ENCODE peak calls at places on chromosomes 12 and 14, in four cellular contexts. B, D, W and A are unnamed samples.
A peak's percentile ranks its signal among the peaks of the same experiment; 100 is the strongest.

GRCh38 chr14:52068741-52069616 is at the start of gene NID2:
- DNase-seq in D (no peak), B (peak; percentile 20), W (peak; percentile 33), A (peak; percentile 95)

GRCh38 chr14:101033446-101034165 is 130.1 kb upstream of the RTL1 start:
- DNase-seq in B (no peak), D (no peak), W (no peak), A (no peak)

GRCh38 chr14:79496701-79497100 is 714.6 kb downstream of the DIO2 start:
- DNase-seq in B (no peak), D (no peak), W (no peak), A (no peak)

GRCh38 chr14:61048640-61049039 is 67.6 kb downstream of the SLC38A6 start:
- DNase-seq in D (no peak), W (no peak), B (no peak), A (no peak)

GRCh38 chr12:113470871-113471618 is 626 bp downstream of the LHX5 start:
- DNase-seq in B (no peak), D (no peak), W (no peak), A (peak; percentile 71)

GRCh38 chr12:40226652-40227051 is 1.9 kb downstream of the LRRK2 start:
- DNase-seq in W (no peak), D (no peak), B (no peak), A (no peak)

GRCh38 chr14:102817942-102818940 is 41.0 kb downstream of the TRAF3 start:
- DNase-seq in D (no peak), W (no peak), B (no peak), A (no peak)

GRCh38 chr14:21825147-21825743 is 151.6 kb upstream of the OR4E1 start:
- DNase-seq in D (no peak), W (peak; percentile 51), B (peak; percentile 68), A (peak; percentile 91)

GRCh38 chr12:50545783-50546182 is 41.0 kb downstream of the DIP2B start:
- DNase-seq in W (no peak), B (no peak), D (no peak), A (no peak)

GRCh38 chr14:98077176-98077575 is 1194.8 kb downstream of the BCL11B start:
- DNase-seq in D (no peak), B (no peak), W (no peak), A (no peak)

GRCh38 chr12:110137786-110138185 is 13.6 kb downstream of the IFT81 start:
- DNase-seq in B (no peak), D (no peak), W (no peak), A (no peak)

GRCh38 chr14:61153914-61154545 is 127.1 kb downstream of the TMEM30B start:
- DNase-seq in W (no peak), B (no peak), D (no peak), A (no peak)

GRCh38 chr14:103803661-103804060 is 43.7 kb downstream of the PPP1R13B start:
- DNase-seq in B (no peak), D (no peak), W (no peak), A (no peak)

GRCh38 chr12:107287436-107288413 is 194.4 kb upstream of the CRY1 start:
- DNase-seq in D (no peak), W (no peak), B (no peak), A (no peak)

GRCh38 chr12:121273364-121273896 is 23.1 kb downstream of the CAMKK2 start:
- DNase-seq in W (no peak), B (no peak), D (no peak), A (no peak)

GRCh38 chr12:52310622-52311281 is 10.4 kb downstream of the KRT83 start:
- DNase-seq in D (no peak), B (no peak), W (no peak), A (no peak)

GRCh38 chr12:5587701-5588100 is 155.8 kb downstream of the NTF3 start:
- DNase-seq in D (no peak), B (no peak), W (no peak), A (peak; percentile 41)

GRCh38 chr12:1470051-1470450 is 124.3 kb downstream of the FBXL14 start:
- DNase-seq in D (no peak), B (no peak), W (no peak), A (no peak)

GRCh38 chr12:48017496-48017895 is 13.2 kb upstream of the COL2A1 start:
- DNase-seq in D (no peak), B (no peak), W (no peak), A (no peak)

GRCh38 chr12:26119391-26119981 is 5.4 kb downstream of the BHLHE41 start:
- DNase-seq in D (no peak), B (peak; percentile 24), W (peak; percentile 15), A (peak; percentile 62)

GRCh38 chr12:101459642-101460346 is 15.3 kb upstream of the SPIC start:
- DNase-seq in D (no peak), B (peak; percentile 74), W (no peak), A (peak; percentile 1)

GRCh38 chr12:116028619-116029018 is 248.9 kb downstream of the MED13L start:
- DNase-seq in D (no peak), B (no peak), W (no peak), A (no peak)

GRCh38 chr14:34324363-34324795 is 137.7 kb downstream of the SPTSSA start:
- DNase-seq in B (peak; percentile 71), W (peak; percentile 38), D (no peak), A (peak; percentile 69)

GRCh38 chr12:42129595-42130204 is 15.0 kb downstream of the GXYLT1 start:
- DNase-seq in D (no peak), W (no peak), B (peak; percentile 63), A (peak; percentile 79)

GRCh38 chr12:121812320-121812871 is 8.6 kb downstream of the SETD1B start:
- DNase-seq in D (no peak), W (peak; percentile 93), B (no peak), A (peak; percentile 89)

GRCh38 chr14:76811561-76811960 is 1.1 kb downstream of the ANGEL1 start:
- DNase-seq in B (no peak), W (no peak), D (no peak), A (no peak)

GRCh38 chr14:37587881-37588666 is 7.0 kb downstream of the FOXA1 start:
- DNase-seq in B (peak; percentile 68), W (no peak), D (no peak), A (peak; percentile 80)

GRCh38 chr14:52391866-52392600 is 77.9 kb downstream of the PTGER2 start:
- DNase-seq in W (no peak), B (no peak), D (no peak), A (no peak)

GRCh38 chr12:81034926-81035325 is 43.0 kb upstream of the ACSS3 start:
- DNase-seq in W (no peak), B (peak; percentile 31), D (no peak), A (no peak)

GRCh38 chr12:49767333-49767732 is 26.0 kb downstream of the TMBIM6 start:
- DNase-seq in B (no peak), W (no peak), D (no peak), A (no peak)

GRCh38 chr12:2395352-2395977 is 342.7 kb downstream of the CACNA1C start:
- DNase-seq in D (no peak), W (peak; percentile 73), B (peak; percentile 29), A (peak; percentile 84)

DNA sequence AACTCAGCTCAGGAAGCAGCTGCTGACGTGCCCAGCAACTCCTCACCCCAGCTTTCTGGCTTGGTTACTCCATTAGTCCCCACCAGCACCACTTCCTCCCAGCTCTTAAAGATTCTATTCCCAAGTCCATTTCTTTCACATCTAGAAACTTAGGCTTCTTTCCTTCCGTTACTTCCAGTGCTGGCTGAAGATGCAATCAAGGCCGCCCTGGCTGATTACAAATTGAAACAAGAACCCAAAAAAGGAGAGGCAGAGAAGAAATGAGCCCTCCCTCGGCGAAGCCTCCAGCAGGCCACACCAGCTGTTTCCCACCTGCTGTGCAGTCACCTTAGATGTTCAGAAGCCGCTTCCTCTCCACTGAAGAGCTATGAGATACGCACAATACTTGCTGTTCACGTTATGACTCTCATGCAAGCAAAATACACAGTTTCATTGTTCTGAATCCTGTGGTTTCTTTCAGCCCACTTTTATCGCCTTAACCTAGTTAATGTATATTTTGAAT is 6.3 kb downstream of the ISCU start:
- DNase-seq in D (peak; percentile 99), B (no peak), W (no peak), A (no peak)
- TF ChIP-seq JUNB in D (peak; percentile 98), B (no peak), W (no peak), A (no peak)

GRCh38 chr14:54627325-54627717 is 60.4 kb downstream of the SAMD4A start:
- DNase-seq in B (no peak), D (no peak), W (no peak), A (peak; percentile 30)
- TF ChIP-seq CTCF in B (no peak), D (no peak), W (no peak), A (no peak)

GRCh38 chr12:29039013-29039412 is 110.1 kb upstream of the FAR2 start:
- DNase-seq in B (no peak), W (no peak), D (no peak), A (no peak)
- TF ChIP-seq POLR2AphosphoS5 in B (no peak), W (no peak), D (no peak), A (no peak)

DNA sequence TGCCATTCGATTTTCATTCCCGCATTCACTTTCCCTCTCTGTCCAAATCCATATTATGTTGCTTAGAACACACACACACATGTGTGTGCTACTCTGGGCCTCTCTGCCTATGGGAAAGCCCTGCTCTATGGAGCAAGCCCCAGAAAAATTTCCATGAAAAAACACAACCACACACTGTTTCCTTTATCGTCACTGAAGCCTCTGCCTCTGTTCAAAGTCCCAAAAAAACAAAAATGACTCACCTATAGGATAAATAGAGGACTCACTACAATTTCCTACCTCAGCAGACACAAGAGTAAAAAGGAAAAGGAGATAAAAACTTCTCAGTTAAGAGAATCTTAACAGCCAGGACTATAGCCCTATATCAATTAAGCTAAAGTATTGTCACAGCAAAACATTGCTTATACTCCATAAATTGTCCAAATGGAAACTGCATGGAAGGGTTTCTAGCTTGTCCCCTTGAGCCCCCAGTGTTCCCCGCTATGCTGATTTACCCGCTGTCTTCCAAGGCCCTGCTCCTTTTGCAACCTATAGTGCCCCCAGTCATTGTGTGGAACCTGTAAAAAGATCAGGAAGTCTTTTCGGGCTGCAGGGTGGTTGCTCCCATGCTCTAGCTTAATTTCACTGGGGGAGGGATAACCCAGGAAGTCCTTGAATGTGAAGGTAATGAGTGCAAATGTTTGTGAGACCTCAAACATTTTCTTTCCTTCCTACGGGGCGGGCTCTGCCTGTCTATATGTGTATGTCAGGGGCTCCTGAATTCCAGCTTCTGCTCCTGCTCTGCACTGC is 11.1 kb upstream of the PIP4K2C start:
- DNase-seq in W (no peak), D (no peak), B (peak; percentile 97), A (no peak)
- TF ChIP-seq JUNB in W (no peak), D (no peak), B (peak; percentile 92), A (no peak)

GRCh38 chr14:71012888-71013287 is 105.6 kb downstream of the PCNX1 start:
- DNase-seq in B (no peak), W (no peak), D (no peak), A (no peak)

GRCh38 chr14:71013551-71014192 is 106.4 kb downstream of the PCNX1 start:
- DNase-seq in W (no peak), B (no peak), D (no peak), A (no peak)

GRCh38 chr14:71006200-71006563 is 98.9 kb downstream of the PCNX1 start:
- DNase-seq in B (no peak), D (no peak), W (no peak), A (no peak)

GRCh38 chr14:71011479-71011878 is 104.2 kb downstream of the PCNX1 start:
- DNase-seq in D (no peak), B (no peak), W (no peak), A (no peak)
- TF ChIP-seq CTCF in D (no peak), B (no peak), W (no peak), A (no peak)

GRCh38 chr12:211639-212382 is 2.1 kb downstream of the SLC6A12 start:
- DNase-seq in W (no peak), D (no peak), B (no peak), A (no peak)
- TF ChIP-seq POLR2AphosphoS5 in W (no peak), D (no peak), B (no peak), A (no peak)